ENCODE peak calls at places on chromosomes 5 and 9, in five cellular contexts. M, N, J, H and B are unnamed samples.

GRCh38 chr9:123424131-123424530 is 68.1 kb downstream of the CRB2 start:
- DNase-seq in M (no peak), N (peak), J (no peak), H (no peak), B (no peak)

GRCh38 chr9:81686614-81687520 is 2.5 kb downstream of the TLE1 start:
- DNase-seq in M (peak), N (peak), J (peak), H (peak), B (no peak)

GRCh38 chr9:105053209-105053652 is 125.3 kb upstream of the ABCA1 start:
- DNase-seq in M (peak), N (no peak), J (no peak), H (no peak), B (no peak)

GRCh38 chr9:70120834-70121510 is 77.3 kb downstream of the MAMDC2 start:
- DNase-seq in M (no peak), N (no peak), J (no peak), H (no peak), B (no peak)

GRCh38 chr5:5473224-5473623 is 50.7 kb downstream of the ICE1 start:
- DNase-seq in M (no peak), N (no peak), J (no peak), H (no peak), B (no peak)

GRCh38 chr5:83422284-83422683 is 49.3 kb upstream of the VCAN start:
- DNase-seq in M (no peak), N (no peak), J (no peak), H (no peak), B (no peak)

GRCh38 chr9:84697042-84697441 is 27.5 kb downstream of the NTRK2 start:
- DNase-seq in M (no peak), N (no peak), J (no peak), H (no peak), B (no peak)

GRCh38 chr5:138305797-138306196 is 25.8 kb downstream of the CDC25C start:
- DNase-seq in M (no peak), N (no peak), J (no peak), H (no peak), B (no peak)

GRCh38 chr9:137757139-137757538 is 120.4 kb upstream of the CACNA1B start:
- DNase-seq in M (no peak), N (no peak), J (no peak), H (no peak), B (no peak)

GRCh38 chr5:103258368-103258956 is at the start of gene MACIR:
- DNase-seq in M (peak), N (peak), J (peak), H (peak), B (peak)
- TF ChIP-seq CTCF in M (peak), N (no peak), J (no peak), H (no peak), B (no peak)

GRCh38 chr5:72245517-72246238 is 74.4 kb downstream of the MRPS27 start:
- DNase-seq in M (no peak), N (no peak), J (no peak), H (no peak), B (no peak)

GRCh38 chr5:72246239-72246580 is 73.8 kb downstream of the MRPS27 start:
- DNase-seq in M (no peak), N (no peak), J (no peak), H (no peak), B (no peak)

GRCh38 chr5:72242796-72243475 is 77.1 kb downstream of the MRPS27 start:
- DNase-seq in M (peak), N (no peak), J (no peak), H (peak), B (no peak)

GRCh38 chr5:72243706-72244105 is 76.3 kb downstream of the MRPS27 start:
- DNase-seq in M (no peak), N (no peak), J (no peak), H (no peak), B (no peak)

GRCh38 chr5:72244862-72245371 is 75.1 kb downstream of the MRPS27 start:
- DNase-seq in M (no peak), N (no peak), J (no peak), H (no peak), B (no peak)
- TF ChIP-seq CTCF in M (peak), N (peak), J (no peak), H (peak), B (no peak)

GRCh38 chr9:22173959-22174358 is 164.9 kb upstream of the CDKN2B start:
- DNase-seq in M (no peak), N (no peak), J (no peak), H (no peak), B (no peak)

GRCh38 chr9:22170990-22171663 is 162.0 kb upstream of the CDKN2B start:
- DNase-seq in M (no peak), N (no peak), J (peak), H (no peak), B (no peak)

GRCh38 chr9:22170162-22170932 is 161.2 kb upstream of the CDKN2B start:
- DNase-seq in M (no peak), N (no peak), J (no peak), H (no peak), B (no peak)

GRCh38 chr9:22169732-22170131 is 160.6 kb upstream of the CDKN2B start:
- DNase-seq in M (no peak), N (no peak), J (peak), H (no peak), B (no peak)

GRCh38 chr9:22171691-22172090 is 162.6 kb upstream of the CDKN2B start:
- DNase-seq in M (no peak), N (no peak), J (no peak), H (no peak), B (no peak)
- TF ChIP-seq CTCF in M (no peak), N (no peak), J (no peak), H (no peak), B (no peak)

DNA sequence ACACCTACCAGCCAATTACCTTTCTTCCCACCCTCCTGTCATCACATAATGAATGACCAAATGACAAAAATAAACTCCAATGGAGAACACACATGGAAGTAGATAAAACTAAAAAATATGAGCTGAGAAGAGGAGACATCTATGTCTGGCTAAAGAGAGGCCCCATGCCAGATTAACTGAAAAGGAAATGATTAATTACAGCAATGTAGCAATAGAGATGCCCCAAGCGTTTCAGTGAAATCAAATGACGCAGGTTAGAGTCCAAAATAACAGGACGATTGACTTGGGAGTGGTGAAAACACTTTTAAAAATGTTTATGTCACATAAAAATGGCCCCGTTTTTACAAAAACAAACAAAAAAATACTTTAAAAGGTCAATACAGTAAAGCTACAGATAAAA is 59.6 kb upstream of the PCSK1 start:
- DNase-seq in M (no peak), N (no peak), J (no peak), H (no peak), B (no peak)
- TF ChIP-seq CTCF in M (no peak), N (no peak), J (no peak), H (no peak), B (no peak)

GRCh38 chr5:148306446-148306845 is 5.8 kb upstream of the SPINK7 start:
- DNase-seq in M (no peak), N (no peak), J (no peak), H (no peak), B (no peak)
- TF ChIP-seq CTCF in M (no peak), N (no peak), J (no peak), H (no peak), B (no peak)

DNA sequence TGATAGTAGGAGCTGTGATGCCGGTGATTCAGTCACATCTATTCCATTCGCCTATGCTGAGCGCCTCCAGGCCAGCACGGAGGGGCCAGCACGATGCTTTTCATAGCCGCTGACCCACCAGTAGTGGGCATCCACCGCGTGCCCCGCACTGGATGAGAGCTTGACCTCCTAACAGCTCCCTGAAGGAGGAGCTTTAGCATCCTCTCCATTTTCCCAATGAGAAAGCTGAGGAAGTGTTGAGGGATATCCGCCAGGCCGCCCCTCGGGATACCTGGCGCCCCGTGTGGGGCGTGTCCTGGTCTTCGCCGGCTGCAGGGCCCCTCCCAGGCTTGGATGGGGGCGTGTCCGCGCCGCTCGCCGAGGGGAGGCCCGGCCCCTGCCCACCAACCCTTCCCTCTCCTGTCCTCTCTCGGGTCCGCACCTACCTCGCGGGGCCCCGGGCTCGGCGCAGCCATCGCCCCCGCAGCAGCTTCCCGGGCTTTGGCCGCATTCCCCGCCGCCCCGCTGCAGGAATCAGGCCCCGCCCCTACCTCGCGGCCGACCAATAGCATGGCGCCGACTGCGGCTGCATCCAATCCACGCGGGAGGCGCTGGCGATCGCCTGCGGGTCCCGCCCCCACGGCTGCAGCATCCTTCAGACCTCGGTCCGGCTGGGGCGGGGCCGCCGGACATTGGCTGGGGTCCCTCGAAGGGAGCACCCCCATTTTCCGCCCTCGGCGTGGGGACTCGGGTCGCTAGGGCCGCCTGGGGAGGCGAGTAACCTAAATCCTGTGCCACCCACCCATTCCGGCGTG is at the start of gene PIP5KL1:
- DNase-seq in M (no peak), N (peak), J (peak), H (peak), B (peak)
- TF ChIP-seq CTCF in M (peak), N (no peak), J (no peak), H (peak), B (no peak)

DNA sequence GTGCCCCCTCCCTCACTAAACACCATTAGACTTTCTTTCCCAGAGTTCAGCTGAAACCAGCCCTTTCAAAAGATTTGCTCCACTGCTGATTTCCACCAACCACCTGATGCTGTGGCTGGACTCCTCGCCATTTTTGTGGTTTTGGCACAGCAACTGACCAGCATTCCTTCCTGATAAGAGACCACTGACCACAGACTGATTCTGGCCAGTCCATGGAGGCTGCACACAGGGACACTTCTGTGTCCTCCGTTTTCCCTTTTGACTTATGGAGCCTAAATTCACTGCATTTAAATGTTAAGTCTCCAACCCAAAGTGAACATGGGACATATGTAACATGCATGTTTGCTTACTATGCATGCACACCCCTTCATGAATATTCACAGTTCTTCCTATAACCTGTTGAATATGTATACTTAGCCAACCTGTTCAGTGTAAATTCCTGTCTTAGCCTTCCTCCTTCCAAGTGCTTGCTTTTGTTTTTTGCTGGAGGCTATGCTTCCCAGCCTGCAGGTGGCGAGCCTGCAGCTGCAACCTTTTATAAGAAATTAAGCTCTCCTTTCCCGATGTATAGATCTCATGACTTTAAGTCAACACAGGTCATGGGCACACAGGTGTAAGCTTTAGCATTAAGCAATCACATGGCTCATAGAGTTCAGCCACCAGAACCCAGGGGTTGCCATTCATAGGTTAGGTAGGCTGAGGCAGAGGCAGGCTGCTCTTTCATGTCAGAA is 78.7 kb downstream of the ACTL7B start:
- DNase-seq in M (peak), N (no peak), J (no peak), H (no peak), B (no peak)
- TF ChIP-seq CTCF in M (peak), N (peak), J (no peak), H (no peak), B (no peak)

DNA sequence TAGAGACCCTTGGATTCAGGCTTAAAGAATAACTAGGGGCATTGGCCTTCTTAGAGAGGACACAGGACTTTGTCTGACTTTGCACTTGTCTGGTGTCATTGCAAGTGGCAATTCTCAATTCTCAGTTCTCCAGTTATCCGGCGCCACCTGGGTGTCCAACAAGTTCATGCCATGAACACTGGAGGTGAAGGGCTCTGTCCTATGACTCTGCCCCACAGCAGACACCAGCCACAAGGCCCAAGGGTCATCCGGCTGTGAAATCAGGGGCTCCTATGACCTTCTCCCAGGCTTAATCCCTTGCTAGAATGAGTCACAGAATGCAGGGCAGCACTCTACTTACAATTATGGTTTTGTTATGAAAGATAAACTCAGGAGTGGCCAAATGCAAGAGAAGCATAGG is 391.9 kb downstream of the GADD45G start:
- DNase-seq in M (no peak), N (no peak), J (no peak), H (no peak), B (no peak)
- TF ChIP-seq CTCF in M (no peak), N (no peak), J (no peak), H (no peak), B (no peak)